ENCODE peak calls at places on chromosome 10, in ten cellular contexts. T is right lobe of liver; G is colonic mucosa; H is heart left ventricle; A is mucosa of descending colon; Y is IMR-90; N is CD4-positive, alpha-beta memory T cell; L is NT2/D1; C is tibial nerve; U is thoracic aorta. W is an unnamed sample.

GRCh38 chr10:90738885-90739284 is 119.0 kb downstream of the HTR7 start:
- DNase-seq in T (no peak), N (no peak), L (no peak), C (no peak), G (no peak), H (no peak), A (no peak), U (no peak), Y (peak; percentile 8), W (no peak)

GRCh38 chr10:80671847-80672246 is 134.1 kb downstream of the SH2D4B start:
- DNase-seq in H (no peak), C (no peak), U (no peak), A (no peak), G (no peak), Y (no peak), L (no peak), N (no peak), T (no peak), W (no peak)

GRCh38 chr10:48667960-48668541 is 16.6 kb upstream of the WDFY4 start:
- DNase-seq in T (no peak), H (no peak), U (no peak), A (no peak), Y (no peak), L (no peak), N (no peak), G (no peak), C (no peak), W (no peak)

GRCh38 chr10:3364768-3365480 is 192.3 kb upstream of the PITRM1 start:
- DNase-seq in Y (no peak), C (no peak), T (no peak), N (no peak), A (no peak), U (no peak), G (peak; percentile 52), H (no peak), L (no peak), W (peak; percentile 59)

GRCh38 chr10:102597131-102597891 is 47.0 kb upstream of the TRIM8 start:
- DNase-seq in U (no peak), T (peak; percentile 84), Y (no peak), H (peak; percentile 59), C (no peak), G (no peak), L (no peak), A (no peak), N (no peak), W (no peak)

GRCh38 chr10:132957131-132957530 is 14.8 kb upstream of the CFAP46 start:
- DNase-seq in U (no peak), Y (no peak), C (no peak), L (no peak), N (no peak), G (no peak), H (no peak), A (no peak), T (peak; percentile 37), W (no peak)

GRCh38 chr10:95297402-95297801 is 6.6 kb upstream of the PDLIM1 start:
- DNase-seq in N (no peak), Y (no peak), T (no peak), A (no peak), G (no peak), L (no peak), H (no peak), C (no peak), U (no peak), W (no peak)

GRCh38 chr10:113692271-113692670 is 12.6 kb downstream of the CASP7 start:
- DNase-seq in G (no peak), N (no peak), A (no peak), H (no peak), C (no peak), L (no peak), T (no peak), U (no peak), Y (no peak), W (no peak)

GRCh38 chr10:82887488-82887887 is 1012.5 kb downstream of the NRG3 start:
- DNase-seq in A (no peak), H (no peak), C (no peak), L (no peak), T (no peak), N (no peak), U (no peak), G (no peak), Y (no peak), W (no peak)

GRCh38 chr10:117134084-117135025 is 3.7 kb downstream of the VAX1 start:
- DNase-seq in C (no peak), L (no peak), A (no peak), N (no peak), U (no peak), G (no peak), H (no peak), Y (no peak), T (no peak), W (peak; percentile 12)

GRCh38 chr10:7913122-7913872 is 95.0 kb downstream of the TAF3 start:
- DNase-seq in G (no peak), Y (no peak), H (no peak), A (no peak), L (no peak), C (no peak), U (no peak), N (no peak), T (no peak), W (no peak)

GRCh38 chr10:34954142-34954541 is 136.0 kb downstream of the CUL2 start:
- DNase-seq in G (peak; percentile 92), C (no peak), A (peak; percentile 83), U (no peak), L (no peak), T (no peak), H (no peak), Y (no peak), N (no peak), W (peak; percentile 61)

GRCh38 chr10:21993360-21994001 is 10.0 kb downstream of the DNAJC1 start:
- DNase-seq in G (no peak), U (no peak), H (no peak), C (no peak), T (no peak), Y (peak; percentile 29), N (peak; percentile 57), A (no peak), L (no peak), W (no peak)

GRCh38 chr10:121681982-121682687 is 83.9 kb upstream of the FGFR2 start:
- DNase-seq in N (no peak), Y (no peak), H (peak; percentile 14), U (no peak), C (no peak), T (no peak), G (no peak), A (no peak), L (no peak), W (no peak)

GRCh38 chr10:127715782-127716378 is 21.1 kb upstream of the FOXI2 start:
- DNase-seq in C (no peak), L (no peak), U (no peak), A (no peak), G (no peak), T (no peak), Y (no peak), N (peak; percentile 3), H (no peak), W (peak; percentile 20)

GRCh38 chr10:34698248-34698831 is 116.8 kb downstream of the PARD3 start:
- DNase-seq in H (no peak), G (no peak), Y (no peak), C (no peak), U (no peak), A (no peak), L (no peak), T (no peak), N (no peak), W (no peak)

DNA sequence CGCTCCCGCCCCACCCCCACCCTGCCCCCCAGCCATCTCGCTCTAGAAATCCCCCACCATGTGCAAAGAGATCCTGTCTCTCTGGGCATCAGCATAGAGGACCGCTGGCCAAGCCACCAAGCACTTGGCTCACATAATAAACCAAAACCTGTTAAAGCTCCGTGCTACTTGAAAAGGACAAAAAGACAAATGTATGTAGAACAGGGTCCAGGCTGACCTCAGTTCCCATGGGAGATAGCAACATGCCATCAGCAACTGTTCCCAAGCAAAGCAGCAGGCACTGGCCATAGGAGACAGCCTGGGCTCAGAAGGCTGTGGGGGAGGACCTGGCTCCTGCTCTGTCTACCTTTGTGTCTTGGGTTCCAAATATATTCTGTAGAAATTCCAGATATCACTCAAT is 38.4 kb upstream of the GDF10 start:
- DNase-seq in L (no peak), A (no peak), N (no peak), T (no peak), C (no peak), H (no peak), G (no peak), U (no peak), Y (no peak), W (no peak)
- H3K36me3 ChIP-seq in L (no peaks in the 10 kb centered on the region), A (no peaks in the 10 kb centered on the region), N (no peaks in the 10 kb centered on the region), T (no peaks in the 10 kb centered on the region), C (no peaks in the 10 kb centered on the region), H (no peaks in the 10 kb centered on the region), G (no peaks in the 10 kb centered on the region), U (no peaks in the 10 kb centered on the region), Y (no peaks in the 10 kb centered on the region), W (no peaks in the 10 kb centered on the region)

DNA sequence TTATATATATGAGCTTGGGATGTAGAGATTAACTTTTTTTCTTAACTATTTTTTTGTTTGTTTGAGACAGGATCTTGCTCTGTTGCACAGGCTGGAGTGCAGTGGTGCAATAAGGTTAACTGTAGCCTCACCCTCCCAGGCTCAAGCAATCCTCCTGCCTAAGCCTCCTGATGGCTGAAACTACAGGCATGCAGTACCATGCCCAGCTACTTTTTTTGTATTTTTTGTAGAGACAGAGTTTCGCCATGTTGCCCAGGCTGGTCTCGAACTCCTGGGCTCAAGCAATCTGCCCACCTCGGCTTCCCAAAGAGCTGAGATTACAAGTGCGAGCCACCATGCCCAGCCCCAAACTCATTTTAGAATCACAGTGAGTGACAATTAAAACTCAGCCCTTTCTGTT is 105.2 kb downstream of the CUBN start:
- DNase-seq in A (no peak), G (no peak), H (no peak), C (no peak), U (no peak), L (no peak), Y (no peak), N (no peak), T (no peak), W (no peak)
- H3K4me1 ChIP-seq in A (no peaks in the 10 kb centered on the region), G (no peaks in the 10 kb centered on the region), H (peaks cover 3% of the 10 kb centered on the region), C (peaks cover 32% of the 10 kb centered on the region), U (peaks cover 28% of the 10 kb centered on the region), L (no peaks in the 10 kb centered on the region), Y (peaks cover 15% of the 10 kb centered on the region), N (peaks cover 72% of the 10 kb centered on the region), T (no peaks in the 10 kb centered on the region), W (no peaks in the 10 kb centered on the region)

DNA sequence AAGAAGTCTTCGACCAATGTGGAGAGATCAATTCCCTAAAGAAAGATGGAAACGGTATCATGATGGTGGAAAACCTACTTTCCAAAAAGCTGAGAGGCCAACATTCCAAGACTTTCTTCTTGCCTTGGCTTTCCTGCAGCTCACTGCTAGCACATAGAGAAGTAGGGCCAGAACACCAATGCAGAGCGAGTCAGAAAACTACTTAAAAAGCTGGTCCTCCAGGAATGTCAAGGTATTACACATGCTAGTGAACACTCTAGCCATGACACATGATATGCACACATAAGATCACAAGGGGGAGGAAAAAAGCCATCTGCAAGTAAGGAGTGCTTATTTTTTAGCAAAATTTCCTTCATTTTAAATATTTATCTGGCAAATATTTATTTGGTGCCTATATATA is 22.7 kb downstream of the GPAM start:
- DNase-seq in T (no peak), G (no peak), N (no peak), L (no peak), A (no peak), C (no peak), Y (no peak), U (no peak), H (no peak), W (no peak)
- H3K36me3 ChIP-seq in T (peaks cover 29% of the 10 kb centered on the region), G (no peaks in the 10 kb centered on the region), N (peaks cover 40% of the 10 kb centered on the region), L (peaks cover 67% of the 10 kb centered on the region), A (peaks cover 6% of the 10 kb centered on the region), C (peaks cover 3% of the 10 kb centered on the region), Y (peaks cover 32% of the 10 kb centered on the region), U (peaks cover 39% of the 10 kb centered on the region), H (peaks cover 28% of the 10 kb centered on the region), W (peaks cover 4% of the 10 kb centered on the region)

GRCh38 chr10:125148021-125148439 is 12.3 kb downstream of the CTBP2 start:
- DNase-seq in Y (no peak), A (no peak), T (no peak), H (no peak), C (peak; percentile 38), L (no peak), U (no peak), N (no peak), G (peak; percentile 51), W (no peak)
- H3K4me1 ChIP-seq in Y (peaks cover 41% of the 10 kb centered on the region), A (peaks cover 58% of the 10 kb centered on the region), T (no peaks in the 10 kb centered on the region), H (peaks cover 23% of the 10 kb centered on the region), C (peaks cover 48% of the 10 kb centered on the region), L (peaks cover 35% of the 10 kb centered on the region), U (peaks cover 54% of the 10 kb centered on the region), N (no peaks in the 10 kb centered on the region), G (peaks cover 54% of the 10 kb centered on the region), W (peaks cover 9% of the 10 kb centered on the region)

W was measured in Caco-2.